ENCODE peak calls at places on chromosomes 3 and 15, in five cellular contexts. O is activated CD4-positive, CD25-positive, alpha-beta regulatory T cell treated with anti-CD3 and anti-CD28 coated beads, Interleukin-2, amount 50 U/mL, for 72 hours; T is NCI-H226; F is C1 segment of cervical spinal cord; U is effector memory CD8-positive, alpha-beta T cell. Z is an unnamed sample.

GRCh38 chr3:99966657-99967420 is 147.5 kb downstream of the FILIP1L start:
- DNase-seq in O (no peak), T (peak), F (no peak), U (no peak), Z (no peak)

GRCh38 chr3:171001957-171002694 is 24.4 kb downstream of the SLC2A2 start:
- DNase-seq in O (no peak), T (no peak), F (no peak), U (no peak), Z (no peak)

GRCh38 chr3:2094941-2095340 is 3.7 kb upstream of the CNTN4 start:
- DNase-seq in O (no peak), T (no peak), F (no peak), U (no peak), Z (no peak)

GRCh38 chr15:39279331-39279730 is 301.5 kb upstream of the THBS1 start:
- DNase-seq in O (no peak), T (no peak), F (no peak), U (no peak), Z (no peak)

GRCh38 chr3:124496066-124496465 is 234.2 kb upstream of the UMPS start:
- DNase-seq in O (no peak), T (no peak), F (no peak), U (no peak), Z (no peak)

GRCh38 chr3:27326211-27326948 is 42.8 kb downstream of the NEK10 start:
- DNase-seq in O (no peak), T (no peak), F (no peak), U (no peak), Z (no peak)

GRCh38 chr3:129224984-129225393 is 24.4 kb upstream of the COPG1 start:
- DNase-seq in O (no peak), T (peak), F (peak), U (no peak), Z (peak)

GRCh38 chr3:170692720-170693119 is 106.8 kb upstream of the SLC7A14 start:
- DNase-seq in O (no peak), T (no peak), F (no peak), U (no peak), Z (no peak)

GRCh38 chr3:16504242-16504641 is 9.3 kb downstream of the RFTN1 start:
- DNase-seq in O (no peak), T (no peak), F (no peak), U (no peak), Z (no peak)

Z was measured in anterior cingulate cortex.